ENCODE peak calls at places on chromosomes 16 and 17, in eight cellular contexts. One of them, this sample, is unnamed.
A peak's percentile ranks its signal among the peaks of the same experiment; 100 is the strongest.

GRCh38 chr16:71364306-71364705 is 5.8 kb downstream of the CALB2 start:
- DNase-seq in GM12865: no peak
- DNase-seq in neural crest cell: no peak
- DNase-seq in AG09309: no peak
- DNase-seq in HCT116: no peak
- DNase-seq in tibial nerve: no peak
- DNase-seq in HFFc6: no peak
- DNase-seq in MM.1S: no peak
- DNase-seq in this sample: no peak

GRCh38 chr17:79835470-79835899 is 3.8 kb downstream of the CBX4 start:
- DNase-seq in GM12865: no peak
- DNase-seq in neural crest cell: no peak
- DNase-seq in AG09309: no peak
- DNase-seq in HCT116: no peak
- DNase-seq in tibial nerve: no peak
- DNase-seq in HFFc6: no peak
- DNase-seq in MM.1S: no peak
- DNase-seq in this sample: no peak

GRCh38 chr17:33925650-33926049 is 329.4 kb upstream of the CCL2 start:
- DNase-seq in GM12865: no peak
- DNase-seq in neural crest cell: no peak
- DNase-seq in AG09309: no peak
- DNase-seq in HCT116: no peak
- DNase-seq in tibial nerve: no peak
- DNase-seq in HFFc6: no peak
- DNase-seq in MM.1S: no peak
- DNase-seq in this sample: no peak

GRCh38 chr17:62626719-62627218 is 701 bp upstream of the MRC2 start:
- DNase-seq in GM12865: no peak
- DNase-seq in neural crest cell: peak; percentile 64
- DNase-seq in AG09309: peak; percentile 76
- DNase-seq in HCT116: no peak
- DNase-seq in tibial nerve: peak; percentile 63
- DNase-seq in HFFc6: peak; percentile 78
- DNase-seq in MM.1S: no peak
- DNase-seq in this sample: peak; percentile 51

GRCh38 chr17:64378890-64379354 is 11.7 kb downstream of the PECAM1 start:
- DNase-seq in GM12865: peak; percentile 86
- DNase-seq in neural crest cell: no peak
- DNase-seq in AG09309: no peak
- DNase-seq in HCT116: no peak
- DNase-seq in tibial nerve: no peak
- DNase-seq in HFFc6: no peak
- DNase-seq in MM.1S: peak; percentile 97
- DNase-seq in this sample: no peak

GRCh38 chr17:52209507-52209906 is 51.0 kb upstream of the CA10 start:
- DNase-seq in GM12865: no peak
- DNase-seq in neural crest cell: no peak
- DNase-seq in AG09309: no peak
- DNase-seq in HCT116: no peak
- DNase-seq in tibial nerve: no peak
- DNase-seq in HFFc6: no peak
- DNase-seq in MM.1S: no peak
- DNase-seq in this sample: no peak

GRCh38 chr17:42387663-42388380 is 420 bp downstream of the STAT3 start:
- DNase-seq in GM12865: no peak
- DNase-seq in neural crest cell: peak; percentile 36
- DNase-seq in AG09309: no peak
- DNase-seq in HCT116: no peak
- DNase-seq in tibial nerve: no peak
- DNase-seq in HFFc6: no peak
- DNase-seq in MM.1S: peak; percentile 18
- DNase-seq in this sample: peak; percentile 91

GRCh38 chr16:53598513-53599266 is 95.7 kb upstream of the AKTIP start:
- DNase-seq in GM12865: no peak
- DNase-seq in neural crest cell: no peak
- DNase-seq in AG09309: no peak
- DNase-seq in HCT116: no peak
- DNase-seq in tibial nerve: no peak
- DNase-seq in HFFc6: no peak
- DNase-seq in MM.1S: no peak
- DNase-seq in this sample: no peak

GRCh38 chr17:29390856-29391631 is 881 bp downstream of the TAOK1 start:
- DNase-seq in GM12865: peak; percentile 18
- DNase-seq in neural crest cell: peak; percentile 6
- DNase-seq in AG09309: no peak
- DNase-seq in HCT116: no peak
- DNase-seq in tibial nerve: peak; percentile 14
- DNase-seq in HFFc6: no peak
- DNase-seq in MM.1S: no peak
- DNase-seq in this sample: peak; percentile 80

GRCh38 chr17:73841431-73842060 is 197.3 kb upstream of the SDK2 start:
- DNase-seq in GM12865: no peak
- DNase-seq in neural crest cell: no peak
- DNase-seq in AG09309: no peak
- DNase-seq in HCT116: no peak
- DNase-seq in tibial nerve: no peak
- DNase-seq in HFFc6: no peak
- DNase-seq in MM.1S: no peak
- DNase-seq in this sample: no peak

GRCh38 chr16:70437017-70437581 is 1.8 kb downstream of the ST3GAL2 start:
- DNase-seq in GM12865: peak; percentile 41
- DNase-seq in neural crest cell: no peak
- DNase-seq in AG09309: peak; percentile 86
- DNase-seq in HCT116: no peak
- DNase-seq in tibial nerve: no peak
- DNase-seq in HFFc6: peak; percentile 72
- DNase-seq in MM.1S: no peak
- DNase-seq in this sample: no peak

GRCh38 chr16:48497129-48497528 is 111.9 kb upstream of the SIAH1 start:
- DNase-seq in GM12865: no peak
- DNase-seq in neural crest cell: no peak
- DNase-seq in AG09309: no peak
- DNase-seq in HCT116: no peak
- DNase-seq in tibial nerve: no peak
- DNase-seq in HFFc6: no peak
- DNase-seq in MM.1S: no peak
- DNase-seq in this sample: no peak

GRCh38 chr16:49510141-49510540 is 136.5 kb downstream of the C16orf78 start:
- DNase-seq in GM12865: no peak
- DNase-seq in neural crest cell: no peak
- DNase-seq in AG09309: no peak
- DNase-seq in HCT116: no peak
- DNase-seq in tibial nerve: no peak
- DNase-seq in HFFc6: no peak
- DNase-seq in MM.1S: no peak
- DNase-seq in this sample: no peak

GRCh38 chr16:23374721-23375120 is 72.6 kb downstream of the SCNN1B start:
- DNase-seq in GM12865: no peak
- DNase-seq in neural crest cell: no peak
- DNase-seq in AG09309: no peak
- DNase-seq in HCT116: no peak
- DNase-seq in tibial nerve: no peak
- DNase-seq in HFFc6: no peak
- DNase-seq in MM.1S: no peak
- DNase-seq in this sample: no peak

GRCh38 chr16:72298947-72299346 is 127.0 kb upstream of the PMFBP1 start:
- DNase-seq in GM12865: no peak
- DNase-seq in neural crest cell: no peak
- DNase-seq in AG09309: no peak
- DNase-seq in HCT116: no peak
- DNase-seq in tibial nerve: no peak
- DNase-seq in HFFc6: no peak
- DNase-seq in MM.1S: no peak
- DNase-seq in this sample: no peak

GRCh38 chr16:23807028-23807427 is 28.8 kb upstream of the PRKCB start:
- DNase-seq in GM12865: peak; percentile 37
- DNase-seq in neural crest cell: no peak
- DNase-seq in AG09309: no peak
- DNase-seq in HCT116: no peak
- DNase-seq in tibial nerve: no peak
- DNase-seq in HFFc6: no peak
- DNase-seq in MM.1S: no peak
- DNase-seq in this sample: no peak

GRCh38 chr16:56713794-56714193 is 16.1 kb upstream of the NUP93 start:
- DNase-seq in GM12865: no peak
- DNase-seq in neural crest cell: no peak
- DNase-seq in AG09309: no peak
- DNase-seq in HCT116: no peak
- DNase-seq in tibial nerve: no peak
- DNase-seq in HFFc6: no peak
- DNase-seq in MM.1S: no peak
- DNase-seq in this sample: peak; percentile 37

GRCh38 chr16:369275-369865 is 968 bp downstream of the MRPL28 start:
- DNase-seq in GM12865: no peak
- DNase-seq in neural crest cell: no peak
- DNase-seq in AG09309: no peak
- DNase-seq in HCT116: no peak
- DNase-seq in tibial nerve: no peak
- DNase-seq in HFFc6: no peak
- DNase-seq in MM.1S: no peak
- DNase-seq in this sample: no peak

GRCh38 chr16:11955713-11956123 is 9.3 kb upstream of the TNFRSF17 start:
- DNase-seq in GM12865: no peak
- DNase-seq in neural crest cell: no peak
- DNase-seq in AG09309: peak; percentile 95
- DNase-seq in HCT116: no peak
- DNase-seq in tibial nerve: no peak
- DNase-seq in HFFc6: peak; percentile 98
- DNase-seq in MM.1S: no peak
- DNase-seq in this sample: peak; percentile 80

GRCh38 chr16:15038689-15039088 is 17.2 kb downstream of the NTAN1 start:
- DNase-seq in GM12865: no peak
- DNase-seq in neural crest cell: no peak
- DNase-seq in AG09309: no peak
- DNase-seq in HCT116: no peak
- DNase-seq in tibial nerve: no peak
- DNase-seq in HFFc6: no peak
- DNase-seq in MM.1S: no peak
- DNase-seq in this sample: no peak

GRCh38 chr16:1183235-1183907 is 30.5 kb downstream of the CACNA1H start:
- DNase-seq in GM12865: no peak
- DNase-seq in neural crest cell: peak; percentile 43
- DNase-seq in AG09309: no peak
- DNase-seq in HCT116: no peak
- DNase-seq in tibial nerve: no peak
- DNase-seq in HFFc6: no peak
- DNase-seq in MM.1S: no peak
- DNase-seq in this sample: no peak

GRCh38 chr17:39666231-39666600 is 1.1 kb downstream of the TCAP start:
- DNase-seq in GM12865: no peak
- DNase-seq in neural crest cell: no peak
- DNase-seq in AG09309: no peak
- DNase-seq in HCT116: no peak
- DNase-seq in tibial nerve: no peak
- DNase-seq in HFFc6: no peak
- DNase-seq in MM.1S: no peak
- DNase-seq in this sample: no peak

GRCh38 chr17:15891348-15891747 is 53.6 kb upstream of the ADORA2B start:
- DNase-seq in GM12865: no peak
- DNase-seq in neural crest cell: no peak
- DNase-seq in AG09309: no peak
- DNase-seq in HCT116: no peak
- DNase-seq in tibial nerve: no peak
- DNase-seq in HFFc6: no peak
- DNase-seq in MM.1S: no peak
- DNase-seq in this sample: no peak

DNA sequence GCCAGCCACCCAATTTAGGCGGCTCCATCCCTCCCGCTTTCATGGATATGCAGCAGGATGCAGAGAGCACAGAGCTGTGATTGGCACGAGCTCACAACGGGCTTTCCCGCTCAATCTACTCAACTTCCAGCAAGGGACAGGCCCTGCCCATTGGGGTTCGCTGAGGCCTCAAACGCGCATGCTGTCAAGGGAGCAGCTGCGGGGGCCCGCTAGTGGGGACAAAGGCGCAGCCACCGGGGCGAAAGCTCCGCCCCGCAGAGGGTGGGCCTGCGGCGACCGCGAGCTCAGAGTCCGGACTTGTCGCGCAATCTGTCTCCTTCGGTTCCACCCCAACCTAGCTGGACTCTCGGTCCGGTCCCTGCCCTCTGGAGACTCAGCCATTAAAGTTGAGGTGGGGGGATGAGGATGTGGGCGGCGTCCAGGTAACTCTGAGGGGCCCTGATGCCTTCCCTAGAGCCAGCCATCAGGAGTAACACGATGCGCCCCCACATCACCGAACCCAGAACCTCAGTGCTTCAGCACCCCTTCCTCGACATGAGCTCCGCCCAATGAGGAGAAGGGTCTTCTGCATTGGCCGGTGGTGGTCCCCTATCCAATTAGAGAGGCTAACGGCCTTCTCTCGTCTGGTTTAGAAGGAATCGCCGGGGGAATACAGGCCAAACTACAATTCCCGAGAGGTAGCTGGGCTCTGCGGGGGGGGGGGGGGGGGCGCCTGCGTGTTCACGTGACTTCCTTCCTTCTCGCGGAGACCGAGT is 489 bp upstream of the NFATC3 start:
- DNase-seq in GM12865: peak; percentile 95
- DNase-seq in neural crest cell: peak; percentile 84
- DNase-seq in AG09309: no peak
- DNase-seq in HCT116: no peak
- DNase-seq in tibial nerve: peak; percentile 72
- DNase-seq in HFFc6: peak; percentile 79
- DNase-seq in MM.1S: peak; percentile 87
- DNase-seq in this sample: peak; percentile 84
- TF ChIP-seq CTCF in GM12865: peak; percentile 10
- TF ChIP-seq CTCF in neural crest cell: peak; percentile 21
- TF ChIP-seq CTCF in AG09309: no peak
- TF ChIP-seq CTCF in HCT116: no peak
- TF ChIP-seq CTCF in tibial nerve: peak; percentile 20
- TF ChIP-seq CTCF in HFFc6: no peak
- TF ChIP-seq CTCF in MM.1S: no peak
- TF ChIP-seq CTCF in this sample: peak; percentile 20

GRCh38 chr17:47830991-47831933 is at the start of the genes LRRC46 and MRPL10:
- DNase-seq in GM12865: peak; percentile 94
- DNase-seq in neural crest cell: peak; percentile 94
- DNase-seq in AG09309: peak; percentile 67
- DNase-seq in HCT116: peak; percentile 86
- DNase-seq in tibial nerve: peak; percentile 88
- DNase-seq in HFFc6: peak; percentile 87
- DNase-seq in MM.1S: peak; percentile 93
- DNase-seq in this sample: peak; percentile 98
- TF ChIP-seq CTCF in GM12865: no peak
- TF ChIP-seq CTCF in neural crest cell: peak; percentile 62
- TF ChIP-seq CTCF in AG09309: peak; percentile 44
- TF ChIP-seq CTCF in HCT116: no peak
- TF ChIP-seq CTCF in tibial nerve: no peak
- TF ChIP-seq CTCF in HFFc6: peak; percentile 74
- TF ChIP-seq CTCF in MM.1S: peak; percentile 35
- TF ChIP-seq CTCF in this sample: no peak

GRCh38 chr16:89999831-90000574 is 19.3 kb downstream of the DBNDD1 start:
- DNase-seq in GM12865: no peak
- DNase-seq in neural crest cell: no peak
- DNase-seq in AG09309: no peak
- DNase-seq in HCT116: no peak
- DNase-seq in tibial nerve: no peak
- DNase-seq in HFFc6: no peak
- DNase-seq in MM.1S: no peak
- DNase-seq in this sample: no peak
- TF ChIP-seq CTCF in GM12865: no peak
- TF ChIP-seq CTCF in neural crest cell: peak; percentile 16
- TF ChIP-seq CTCF in AG09309: no peak
- TF ChIP-seq CTCF in HCT116: no peak
- TF ChIP-seq CTCF in tibial nerve: no peak
- TF ChIP-seq CTCF in HFFc6: peak; percentile 32
- TF ChIP-seq CTCF in MM.1S: no peak
- TF ChIP-seq CTCF in this sample: no peak

GRCh38 chr17:50146230-50146926 is 4.1 kb downstream of the PPP1R9B start:
- DNase-seq in GM12865: no peak
- DNase-seq in neural crest cell: no peak
- DNase-seq in AG09309: no peak
- DNase-seq in HCT116: no peak
- DNase-seq in tibial nerve: no peak
- DNase-seq in HFFc6: no peak
- DNase-seq in MM.1S: no peak
- DNase-seq in this sample: no peak
- TF ChIP-seq CTCF in GM12865: peak; percentile 18
- TF ChIP-seq CTCF in neural crest cell: no peak
- TF ChIP-seq CTCF in AG09309: peak; percentile 10
- TF ChIP-seq CTCF in HCT116: no peak
- TF ChIP-seq CTCF in tibial nerve: no peak
- TF ChIP-seq CTCF in HFFc6: peak; percentile 51
- TF ChIP-seq CTCF in MM.1S: peak; percentile 5
- TF ChIP-seq CTCF in this sample: no peak

This sample was measured in lower leg skin.